ENCODE peak calls at places on chromosomes 6 and 20, in five cellular contexts. S is stimulated activated CD4-positive, alpha-beta T cell treated with anti-CD3 and anti-CD28 coated beads, Interleukin-2, amount 100 ng/mL, for 48 hours; E is HCT116; O is glutamatergic neuron; H is SHP77 treated with DMSO at 0.1 percent for 48 hours. T is an unnamed sample.

GRCh38 chr6:157236040-157236725 is 87.1 kb downstream of the TMEM242 start:
- DNase-seq in O (peak), E (no peak), S (no peak), H (no peak), T (peak)

GRCh38 chr6:4943716-4944115 is 60.1 kb downstream of the RPP40 start:
- DNase-seq in S (no peak), E (no peak), O (no peak), H (no peak), T (no peak)

GRCh38 chr20:48875914-48876240 is 45.6 kb upstream of the ARFGEF2 start:
- DNase-seq in S (no peak), O (no peak), H (no peak), E (no peak), T (no peak)

GRCh38 chr6:99331531-99331930 is 17.9 kb downstream of the FAXC start:
- DNase-seq in E (no peak), S (no peak), H (no peak), O (no peak), T (no peak)

GRCh38 chr6:4316867-4317400 is 181.6 kb upstream of the ECI2 start:
- DNase-seq in O (no peak), H (peak), E (no peak), S (no peak), T (peak)

GRCh38 chr6:69696273-69696672 is 100.5 kb downstream of the LMBRD1 start:
- DNase-seq in S (no peak), H (no peak), O (no peak), E (peak), T (peak)

GRCh38 chr6:40258531-40258930 is 324.3 kb upstream of the MOCS1 start:
- DNase-seq in E (no peak), S (no peak), H (no peak), O (no peak), T (no peak)

GRCh38 chr6:57301755-57302154 is 15.7 kb upstream of the PRIM2 start:
- DNase-seq in O (no peak), S (no peak), E (no peak), H (no peak), T (no peak)